ENCODE peak calls at places on chromosomes 1 and 21, in five cellular contexts. One of them, this sample, is unnamed.

GRCh38 chr1:111476761-111477309 is 3.1 kb downstream of the C1orf162 start:
- DNase-seq in effector CD4-positive, alpha-beta T cell: no peak
- DNase-seq in GM13977: peak
- DNase-seq in thoracic aorta: no peak
- DNase-seq in nephron progenitor cell: no peak
- DNase-seq in this sample: peak

GRCh38 chr1:10074059-10074854 is 41.5 kb downstream of the UBE4B start:
- DNase-seq in effector CD4-positive, alpha-beta T cell: no peak
- DNase-seq in GM13977: peak
- DNase-seq in thoracic aorta: peak
- DNase-seq in nephron progenitor cell: no peak
- DNase-seq in this sample: peak

GRCh38 chr1:217847643-217848042 is 216.5 kb downstream of the SPATA17 start:
- DNase-seq in effector CD4-positive, alpha-beta T cell: no peak
- DNase-seq in GM13977: no peak
- DNase-seq in thoracic aorta: no peak
- DNase-seq in nephron progenitor cell: no peak
- DNase-seq in this sample: no peak

GRCh38 chr21:41751621-41752020 is 15.2 kb downstream of the RIPK4 start:
- DNase-seq in effector CD4-positive, alpha-beta T cell: no peak
- DNase-seq in GM13977: no peak
- DNase-seq in thoracic aorta: no peak
- DNase-seq in nephron progenitor cell: no peak
- DNase-seq in this sample: no peak

GRCh38 chr1:112956503-112957132 is 622 bp upstream of the SLC16A1 start:
- DNase-seq in effector CD4-positive, alpha-beta T cell: peak
- DNase-seq in GM13977: no peak
- DNase-seq in thoracic aorta: no peak
- DNase-seq in nephron progenitor cell: no peak
- DNase-seq in this sample: no peak

GRCh38 chr1:212225416-212225815 is 59.8 kb upstream of the PPP2R5A start:
- DNase-seq in effector CD4-positive, alpha-beta T cell: peak
- DNase-seq in GM13977: no peak
- DNase-seq in thoracic aorta: no peak
- DNase-seq in nephron progenitor cell: no peak
- DNase-seq in this sample: no peak

GRCh38 chr1:38274974-38275373 is 228.4 kb upstream of the POU3F1 start:
- DNase-seq in effector CD4-positive, alpha-beta T cell: no peak
- DNase-seq in GM13977: no peak
- DNase-seq in thoracic aorta: no peak
- DNase-seq in nephron progenitor cell: peak
- DNase-seq in this sample: no peak

GRCh38 chr1:218273757-218274505 is 11.2 kb upstream of the RRP15 start:
- DNase-seq in effector CD4-positive, alpha-beta T cell: no peak
- DNase-seq in GM13977: no peak
- DNase-seq in thoracic aorta: no peak
- DNase-seq in nephron progenitor cell: no peak
- DNase-seq in this sample: no peak

GRCh38 chr1:188420177-188420576 is 1591.4 kb downstream of the PLA2G4A start:
- DNase-seq in effector CD4-positive, alpha-beta T cell: no peak
- DNase-seq in GM13977: no peak
- DNase-seq in thoracic aorta: no peak
- DNase-seq in nephron progenitor cell: no peak
- DNase-seq in this sample: no peak

GRCh38 chr1:163178628-163179027 is 24.1 kb downstream of the RGS5 start:
- DNase-seq in effector CD4-positive, alpha-beta T cell: no peak
- DNase-seq in GM13977: no peak
- DNase-seq in thoracic aorta: no peak
- DNase-seq in nephron progenitor cell: no peak
- DNase-seq in this sample: no peak

GRCh38 chr1:20265243-20265642 is 25.4 kb upstream of the VWA5B1 start:
- DNase-seq in effector CD4-positive, alpha-beta T cell: no peak
- DNase-seq in GM13977: no peak
- DNase-seq in thoracic aorta: no peak
- DNase-seq in nephron progenitor cell: no peak
- DNase-seq in this sample: no peak

GRCh38 chr1:75131593-75132420 is 2.4 kb upstream of the LHX8 start:
- DNase-seq in effector CD4-positive, alpha-beta T cell: no peak
- DNase-seq in GM13977: no peak
- DNase-seq in thoracic aorta: no peak
- DNase-seq in nephron progenitor cell: no peak
- DNase-seq in this sample: peak

GRCh38 chr1:2279210-2279639 is 51.1 kb downstream of the SKI start:
- DNase-seq in effector CD4-positive, alpha-beta T cell: no peak
- DNase-seq in GM13977: no peak
- DNase-seq in thoracic aorta: no peak
- DNase-seq in nephron progenitor cell: peak
- DNase-seq in this sample: no peak

GRCh38 chr1:154611150-154611865 is 3.3 kb upstream of the ADAR start:
- DNase-seq in effector CD4-positive, alpha-beta T cell: no peak
- DNase-seq in GM13977: no peak
- DNase-seq in thoracic aorta: no peak
- DNase-seq in nephron progenitor cell: peak
- DNase-seq in this sample: no peak

GRCh38 chr1:167081594-167081993 is 8.6 kb downstream of the GPA33 start:
- DNase-seq in effector CD4-positive, alpha-beta T cell: no peak
- DNase-seq in GM13977: no peak
- DNase-seq in thoracic aorta: no peak
- DNase-seq in nephron progenitor cell: no peak
- DNase-seq in this sample: no peak

This sample was measured in GM13976.